ENCODE peak calls at places on chromosome 2, in six cellular contexts. One of them, this sample, is unnamed.

GRCh38 chr2:63842149-63843061 is 709 bp downstream of the UGP2 start:
- DNase-seq in stimulated activated CD4-positive, alpha-beta T cell treated with anti-CD3 and anti-CD28 coated beads, Interleukin-2, amount 100 ng/mL, for 48 hours: no peak
- DNase-seq in H4: peak; percentile 59
- DNase-seq in foreskin fibroblast: peak; percentile 77
- DNase-seq in endothelial cell: peak; percentile 25
- DNase-seq in GDM1: no peak
- DNase-seq in this sample: no peak

GRCh38 chr2:112483047-112483473 is 1.1 kb downstream of the TTL start:
- DNase-seq in H4: peak; percentile 62
- DNase-seq in endothelial cell: peak; percentile 17
- DNase-seq in GDM1: no peak
- DNase-seq in stimulated activated CD4-positive, alpha-beta T cell treated with anti-CD3 and anti-CD28 coated beads, Interleukin-2, amount 100 ng/mL, for 48 hours: no peak
- DNase-seq in foreskin fibroblast: peak; percentile 74
- DNase-seq in this sample: peak; percentile 62

GRCh38 chr2:23385351-23385747 is 370 bp downstream of the KLHL29 start:
- DNase-seq in stimulated activated CD4-positive, alpha-beta T cell treated with anti-CD3 and anti-CD28 coated beads, Interleukin-2, amount 100 ng/mL, for 48 hours: no peak
- DNase-seq in GDM1: no peak
- DNase-seq in endothelial cell: peak; percentile 56
- DNase-seq in foreskin fibroblast: no peak
- DNase-seq in H4: no peak
- DNase-seq in this sample: peak; percentile 84

GRCh38 chr2:103991591-103991990 is 862.3 kb upstream of the POU3F3 start:
- DNase-seq in endothelial cell: no peak
- DNase-seq in GDM1: no peak
- DNase-seq in foreskin fibroblast: no peak
- DNase-seq in H4: peak; percentile 5
- DNase-seq in stimulated activated CD4-positive, alpha-beta T cell treated with anti-CD3 and anti-CD28 coated beads, Interleukin-2, amount 100 ng/mL, for 48 hours: no peak
- DNase-seq in this sample: no peak

GRCh38 chr2:3322311-3322970 is 55.2 kb downstream of the EIPR1 start:
- DNase-seq in endothelial cell: no peak
- DNase-seq in stimulated activated CD4-positive, alpha-beta T cell treated with anti-CD3 and anti-CD28 coated beads, Interleukin-2, amount 100 ng/mL, for 48 hours: no peak
- DNase-seq in H4: no peak
- DNase-seq in foreskin fibroblast: no peak
- DNase-seq in GDM1: no peak
- DNase-seq in this sample: no peak

GRCh38 chr2:238891667-238892500 is 44.0 kb downstream of the TWIST2 start:
- DNase-seq in GDM1: no peak
- DNase-seq in endothelial cell: no peak
- DNase-seq in foreskin fibroblast: no peak
- DNase-seq in H4: no peak
- DNase-seq in stimulated activated CD4-positive, alpha-beta T cell treated with anti-CD3 and anti-CD28 coated beads, Interleukin-2, amount 100 ng/mL, for 48 hours: no peak
- DNase-seq in this sample: no peak

GRCh38 chr2:11656671-11657101 is 13.3 kb downstream of the NTSR2 start:
- DNase-seq in stimulated activated CD4-positive, alpha-beta T cell treated with anti-CD3 and anti-CD28 coated beads, Interleukin-2, amount 100 ng/mL, for 48 hours: no peak
- DNase-seq in endothelial cell: no peak
- DNase-seq in foreskin fibroblast: no peak
- DNase-seq in H4: no peak
- DNase-seq in GDM1: no peak
- DNase-seq in this sample: no peak

GRCh38 chr2:135688002-135688401 is 53.7 kb upstream of the UBXN4 start:
- DNase-seq in endothelial cell: no peak
- DNase-seq in foreskin fibroblast: peak; percentile 22
- DNase-seq in stimulated activated CD4-positive, alpha-beta T cell treated with anti-CD3 and anti-CD28 coated beads, Interleukin-2, amount 100 ng/mL, for 48 hours: no peak
- DNase-seq in GDM1: no peak
- DNase-seq in H4: no peak
- DNase-seq in this sample: no peak

GRCh38 chr2:37617119-37617892 is 54.1 kb downstream of the CDC42EP3 start:
- DNase-seq in endothelial cell: no peak
- DNase-seq in GDM1: no peak
- DNase-seq in foreskin fibroblast: no peak
- DNase-seq in stimulated activated CD4-positive, alpha-beta T cell treated with anti-CD3 and anti-CD28 coated beads, Interleukin-2, amount 100 ng/mL, for 48 hours: no peak
- DNase-seq in H4: no peak
- DNase-seq in this sample: no peak

GRCh38 chr2:55490554-55490953 is 29.0 kb upstream of the CFAP36 start:
- DNase-seq in GDM1: no peak
- DNase-seq in foreskin fibroblast: peak; percentile 62
- DNase-seq in stimulated activated CD4-positive, alpha-beta T cell treated with anti-CD3 and anti-CD28 coated beads, Interleukin-2, amount 100 ng/mL, for 48 hours: no peak
- DNase-seq in endothelial cell: no peak
- DNase-seq in H4: peak; percentile 57
- DNase-seq in this sample: peak; percentile 50

GRCh38 chr2:172597191-172597842 is 41.4 kb downstream of the PDK1 start:
- DNase-seq in H4: no peak
- DNase-seq in GDM1: no peak
- DNase-seq in stimulated activated CD4-positive, alpha-beta T cell treated with anti-CD3 and anti-CD28 coated beads, Interleukin-2, amount 100 ng/mL, for 48 hours: no peak
- DNase-seq in endothelial cell: no peak
- DNase-seq in foreskin fibroblast: no peak
- DNase-seq in this sample: no peak

GRCh38 chr2:167862787-167863186 is 384.6 kb downstream of the STK39 start:
- DNase-seq in stimulated activated CD4-positive, alpha-beta T cell treated with anti-CD3 and anti-CD28 coated beads, Interleukin-2, amount 100 ng/mL, for 48 hours: no peak
- DNase-seq in endothelial cell: no peak
- DNase-seq in GDM1: no peak
- DNase-seq in foreskin fibroblast: no peak
- DNase-seq in H4: peak; percentile 14
- DNase-seq in this sample: no peak

GRCh38 chr2:85680707-85681353 is 12.8 kb upstream of the SFTPB start:
- DNase-seq in GDM1: no peak
- DNase-seq in endothelial cell: no peak
- DNase-seq in stimulated activated CD4-positive, alpha-beta T cell treated with anti-CD3 and anti-CD28 coated beads, Interleukin-2, amount 100 ng/mL, for 48 hours: no peak
- DNase-seq in H4: no peak
- DNase-seq in foreskin fibroblast: no peak
- DNase-seq in this sample: no peak

GRCh38 chr2:85772019-85772745 is 18.4 kb downstream of the ATOH8 start:
- DNase-seq in endothelial cell: no peak
- DNase-seq in stimulated activated CD4-positive, alpha-beta T cell treated with anti-CD3 and anti-CD28 coated beads, Interleukin-2, amount 100 ng/mL, for 48 hours: no peak
- DNase-seq in foreskin fibroblast: peak; percentile 100
- DNase-seq in H4: peak; percentile 98
- DNase-seq in GDM1: no peak
- DNase-seq in this sample: peak; percentile 98

GRCh38 chr2:52294628-52295027 is 1262.7 kb upstream of the NRXN1 start:
- DNase-seq in endothelial cell: no peak
- DNase-seq in foreskin fibroblast: no peak
- DNase-seq in GDM1: no peak
- DNase-seq in stimulated activated CD4-positive, alpha-beta T cell treated with anti-CD3 and anti-CD28 coated beads, Interleukin-2, amount 100 ng/mL, for 48 hours: no peak
- DNase-seq in H4: no peak
- DNase-seq in this sample: no peak

GRCh38 chr2:9199716-9200633 is 6.6 kb upstream of the ASAP2 start:
- DNase-seq in stimulated activated CD4-positive, alpha-beta T cell treated with anti-CD3 and anti-CD28 coated beads, Interleukin-2, amount 100 ng/mL, for 48 hours: no peak
- DNase-seq in foreskin fibroblast: peak; percentile 76
- DNase-seq in H4: no peak
- DNase-seq in endothelial cell: no peak
- DNase-seq in GDM1: no peak
- DNase-seq in this sample: no peak

GRCh38 chr2:118854507-118855300 is 7.3 kb upstream of the EN1 start:
- DNase-seq in stimulated activated CD4-positive, alpha-beta T cell treated with anti-CD3 and anti-CD28 coated beads, Interleukin-2, amount 100 ng/mL, for 48 hours: no peak
- DNase-seq in H4: no peak
- DNase-seq in GDM1: no peak
- DNase-seq in endothelial cell: peak; percentile 25
- DNase-seq in foreskin fibroblast: no peak
- DNase-seq in this sample: peak; percentile 13

GRCh38 chr2:200603972-200604371 is 18.2 kb downstream of the AOX1 start:
- DNase-seq in GDM1: no peak
- DNase-seq in foreskin fibroblast: peak; percentile 70
- DNase-seq in stimulated activated CD4-positive, alpha-beta T cell treated with anti-CD3 and anti-CD28 coated beads, Interleukin-2, amount 100 ng/mL, for 48 hours: no peak
- DNase-seq in endothelial cell: no peak
- DNase-seq in H4: no peak
- DNase-seq in this sample: no peak

GRCh38 chr2:147829106-147829505 is 15.7 kb upstream of the ACVR2A start:
- DNase-seq in foreskin fibroblast: peak; percentile 68
- DNase-seq in GDM1: peak; percentile 11
- DNase-seq in H4: peak; percentile 62
- DNase-seq in stimulated activated CD4-positive, alpha-beta T cell treated with anti-CD3 and anti-CD28 coated beads, Interleukin-2, amount 100 ng/mL, for 48 hours: no peak
- DNase-seq in endothelial cell: no peak
- DNase-seq in this sample: peak; percentile 16

GRCh38 chr2:37827911-37828411 is 97.1 kb upstream of the RMDN2 start:
- DNase-seq in GDM1: no peak
- DNase-seq in stimulated activated CD4-positive, alpha-beta T cell treated with anti-CD3 and anti-CD28 coated beads, Interleukin-2, amount 100 ng/mL, for 48 hours: no peak
- DNase-seq in endothelial cell: no peak
- DNase-seq in foreskin fibroblast: peak; percentile 90
- DNase-seq in H4: peak; percentile 26
- DNase-seq in this sample: peak; percentile 46

GRCh38 chr2:214127178-214127970 is 283.5 kb upstream of the VWC2L start:
- DNase-seq in stimulated activated CD4-positive, alpha-beta T cell treated with anti-CD3 and anti-CD28 coated beads, Interleukin-2, amount 100 ng/mL, for 48 hours: no peak
- DNase-seq in GDM1: no peak
- DNase-seq in endothelial cell: no peak
- DNase-seq in H4: no peak
- DNase-seq in foreskin fibroblast: peak; percentile 83
- DNase-seq in this sample: peak; percentile 4

GRCh38 chr2:38806407-38807071 is 28.5 kb downstream of the GEMIN6 start:
- DNase-seq in foreskin fibroblast: no peak
- DNase-seq in H4: no peak
- DNase-seq in GDM1: no peak
- DNase-seq in endothelial cell: no peak
- DNase-seq in stimulated activated CD4-positive, alpha-beta T cell treated with anti-CD3 and anti-CD28 coated beads, Interleukin-2, amount 100 ng/mL, for 48 hours: no peak
- DNase-seq in this sample: no peak

GRCh38 chr2:120845281-120845680 is 109.6 kb downstream of the GLI2 start:
- DNase-seq in H4: no peak
- DNase-seq in foreskin fibroblast: no peak
- DNase-seq in stimulated activated CD4-positive, alpha-beta T cell treated with anti-CD3 and anti-CD28 coated beads, Interleukin-2, amount 100 ng/mL, for 48 hours: no peak
- DNase-seq in endothelial cell: no peak
- DNase-seq in GDM1: no peak
- DNase-seq in this sample: no peak

GRCh38 chr2:106028192-106028591 is 165.9 kb downstream of the UXS1 start:
- DNase-seq in endothelial cell: no peak
- DNase-seq in H4: no peak
- DNase-seq in foreskin fibroblast: no peak
- DNase-seq in stimulated activated CD4-positive, alpha-beta T cell treated with anti-CD3 and anti-CD28 coated beads, Interleukin-2, amount 100 ng/mL, for 48 hours: no peak
- DNase-seq in GDM1: no peak
- DNase-seq in this sample: no peak

GRCh38 chr2:137938204-137938603 is 26.1 kb upstream of the HNMT start:
- DNase-seq in endothelial cell: no peak
- DNase-seq in H4: peak; percentile 89
- DNase-seq in GDM1: no peak
- DNase-seq in stimulated activated CD4-positive, alpha-beta T cell treated with anti-CD3 and anti-CD28 coated beads, Interleukin-2, amount 100 ng/mL, for 48 hours: no peak
- DNase-seq in foreskin fibroblast: peak; percentile 4
- DNase-seq in this sample: no peak

GRCh38 chr2:108280466-108280865 is 8.2 kb upstream of the SULT1C2 start:
- DNase-seq in stimulated activated CD4-positive, alpha-beta T cell treated with anti-CD3 and anti-CD28 coated beads, Interleukin-2, amount 100 ng/mL, for 48 hours: no peak
- DNase-seq in foreskin fibroblast: no peak
- DNase-seq in GDM1: no peak
- DNase-seq in H4: no peak
- DNase-seq in endothelial cell: no peak
- DNase-seq in this sample: no peak

GRCh38 chr2:100390001-100390940 is 27.2 kb downstream of the CHST10 start:
- DNase-seq in stimulated activated CD4-positive, alpha-beta T cell treated with anti-CD3 and anti-CD28 coated beads, Interleukin-2, amount 100 ng/mL, for 48 hours: no peak
- DNase-seq in endothelial cell: no peak
- DNase-seq in GDM1: no peak
- DNase-seq in foreskin fibroblast: no peak
- DNase-seq in H4: no peak
- DNase-seq in this sample: no peak

This sample was measured in hepatic stellate cell.